ENCODE peak calls at places on chromosomes 6 and 20, in eight cellular contexts. G is stomach, R is sigmoid colon, P is upper lobe of left lung, E is GM12878, V is suprapubic skin, A is transverse colon, H is HepG2. M is an unnamed sample.

GRCh38 chr20:839015-839414 is 5.5 kb downstream of the FAM110A start:
- DNase-seq in V (no peak), P (no peak), A (no peak), R (no peak), H (no peak), G (no peak), E (no peak), M (no peak)

GRCh38 chr6:108597601-108598315 is 37.0 kb downstream of the FOXO3 start:
- DNase-seq in E (peak; percentile 48), P (no peak), G (no peak), R (peak; percentile 69), H (no peak), A (no peak), V (no peak), M (no peak)

GRCh38 chr6:106444777-106445507 is 84.4 kb downstream of the CRYBG1 start:
- DNase-seq in H (peak; percentile 58), P (no peak), G (no peak), V (no peak), E (peak; percentile 46), A (no peak), R (no peak), M (no peak)

GRCh38 chr6:143513410-143513809 is 1.9 kb upstream of the FUCA2 start:
- DNase-seq in A (peak; percentile 65), H (peak; percentile 38), V (no peak), E (no peak), G (peak; percentile 44), R (no peak), P (peak; percentile 65), M (no peak)

GRCh38 chr20:45470262-45470931 is 844 bp downstream of the WFDC2 start:
- DNase-seq in P (peak; percentile 82), A (peak; percentile 68), E (no peak), R (peak; percentile 87), G (peak; percentile 67), H (no peak), V (no peak), M (no peak)

GRCh38 chr6:29603930-29604329 is 19.0 kb downstream of the OR2H2 start:
- DNase-seq in E (no peak), V (no peak), A (no peak), H (no peak), R (no peak), G (no peak), P (no peak), M (no peak)

GRCh38 chr20:57658447-57659130 is 38.4 kb upstream of the ZBP1 start:
- DNase-seq in H (no peak), R (peak; percentile 50), P (peak; percentile 12), V (peak; percentile 55), E (no peak), A (peak; percentile 6), G (peak; percentile 10), M (no peak)

GRCh38 chr6:66159937-66160336 is 452.9 kb upstream of the EYS start:
- DNase-seq in P (no peak), A (no peak), H (no peak), R (no peak), V (no peak), G (no peak), E (no peak), M (no peak)

GRCh38 chr20:25402583-25402982 is 4.9 kb upstream of the GINS1 start:
- DNase-seq in G (no peak), V (no peak), A (no peak), E (no peak), H (no peak), P (no peak), R (no peak), M (no peak)

GRCh38 chr20:6708010-6708409 is 59.5 kb upstream of the BMP2 start:
- DNase-seq in V (no peak), E (no peak), A (peak; percentile 82), G (peak; percentile 85), H (no peak), P (peak; percentile 84), R (peak; percentile 71), M (no peak)

GRCh38 chr20:34871320-34871926 is 1.2 kb downstream of the GGT7 start:
- DNase-seq in A (no peak), R (no peak), P (no peak), H (no peak), E (no peak), V (no peak), G (no peak), M (no peak)

GRCh38 chr6:40439401-40439800 is 147.8 kb downstream of the LRFN2 start:
- DNase-seq in R (no peak), V (no peak), G (no peak), A (no peak), E (no peak), H (no peak), P (no peak), M (no peak)

GRCh38 chr20:63101781-63102719 is 95.3 kb upstream of the BHLHE23 start:
- DNase-seq in E (no peak), G (peak; percentile 39), A (peak; percentile 44), R (peak; percentile 70), P (no peak), V (peak; percentile 61), H (no peak), M (no peak)

GRCh38 chr6:51098801-51099200 is 280.1 kb downstream of the TFAP2B start:
- DNase-seq in E (no peak), V (no peak), H (no peak), P (no peak), R (no peak), G (no peak), A (no peak), M (no peak)

GRCh38 chr20:53635189-53635588 is 41.5 kb upstream of the ZNF217 start:
- DNase-seq in R (no peak), A (no peak), P (no peak), E (no peak), V (no peak), G (no peak), H (no peak), M (no peak)

GRCh38 chr6:76073281-76073680 is 819 bp upstream of the IMPG1 start:
- DNase-seq in R (no peak), A (no peak), E (no peak), H (no peak), P (no peak), V (no peak), G (no peak), M (no peak)

GRCh38 chr6:135146160-135146920 is 34.8 kb upstream of the MYB start:
- DNase-seq in G (no peak), H (no peak), A (no peak), E (no peak), V (no peak), P (no peak), R (no peak), M (no peak)

GRCh38 chr6:144075187-144075586 is 20.2 kb downstream of the SF3B5 start:
- DNase-seq in V (no peak), R (no peak), P (no peak), G (no peak), E (no peak), H (no peak), A (no peak), M (no peak)

GRCh38 chr20:36235892-36236785 is at the start of gene AAR2:
- DNase-seq in P (peak; percentile 79), G (peak; percentile 82), E (peak; percentile 23), H (peak; percentile 83), A (peak; percentile 84), R (peak; percentile 87), V (peak; percentile 86), M (peak; percentile 93)

GRCh38 chr20:3729811-3730550 is 2.5 kb upstream of the HSPA12B start:
- DNase-seq in V (no peak), G (no peak), P (no peak), R (peak; percentile 60), H (no peak), E (no peak), A (no peak), M (no peak)

GRCh38 chr20:19483309-19483708 is 270.9 kb downstream of the SLC24A3 start:
- DNase-seq in G (no peak), P (no peak), H (no peak), E (no peak), R (no peak), V (no peak), A (no peak), M (no peak)

DNA sequence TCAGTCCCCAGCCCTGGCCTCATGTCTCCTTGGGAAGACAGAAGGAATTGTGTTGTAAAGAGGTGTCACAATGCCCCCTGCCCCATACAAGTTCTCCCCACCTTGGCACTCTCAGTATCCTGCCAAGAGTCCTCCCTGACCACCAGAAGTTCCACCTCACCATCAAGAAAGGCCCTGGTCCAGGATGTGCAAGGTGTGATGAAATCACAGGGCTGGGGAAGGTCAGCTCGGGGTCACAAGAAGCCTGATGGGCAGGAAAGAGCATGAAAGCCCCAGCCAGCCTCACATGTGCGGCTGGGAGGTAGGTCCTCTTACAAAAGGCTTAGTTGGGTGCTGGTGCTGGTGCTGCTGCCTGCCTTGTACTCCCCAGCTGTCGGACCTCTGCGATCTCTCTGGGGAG is 12.9 kb upstream of the C6orf132 start:
- DNase-seq in G (no peak), A (no peak), H (no peak), R (no peak), V (no peak), P (no peak), E (no peak), M (no peak)
- TF ChIP-seq POLR2AphosphoS5 in G (no peak), A (no peak), H (no peak), R (no peak), V (no peak), P (no peak), E (no peak), M (no peak)

GRCh38 chr6:159252955-159253508 is 83.8 kb downstream of the FNDC1 start:
- DNase-seq in V (no peak), H (peak; percentile 52), G (no peak), A (no peak), R (no peak), E (peak; percentile 2), P (no peak), M (peak; percentile 89)
- TF ChIP-seq EP300 in V (no peak), H (no peak), G (no peak), A (no peak), R (peak; percentile 2), E (no peak), P (no peak), M (no peak)

GRCh38 chr6:116465246-116465645 is 4.1 kb downstream of the CALHM6 start:
- DNase-seq in P (peak; percentile 31), E (no peak), V (no peak), A (no peak), G (no peak), R (no peak), H (no peak), M (no peak)
- TF ChIP-seq POLR2AphosphoS5 in P (no peak), E (no peak), V (no peak), A (no peak), G (no peak), R (no peak), H (no peak), M (no peak)

GRCh38 chr6:8195714-8196104 is 93.4 kb upstream of the EEF1E1 start:
- DNase-seq in H (no peak), R (no peak), G (no peak), P (no peak), E (no peak), A (no peak), V (no peak), M (no peak)

GRCh38 chr6:8195040-8195713 is 92.8 kb upstream of the EEF1E1 start:
- DNase-seq in H (peak; percentile 17), G (no peak), A (no peak), V (no peak), P (no peak), E (no peak), R (no peak), M (no peak)

GRCh38 chr6:8192597-8192996 is 90.2 kb upstream of the EEF1E1 start:
- DNase-seq in P (no peak), R (no peak), A (no peak), E (no peak), H (no peak), V (no peak), G (no peak), M (no peak)

GRCh38 chr6:8193541-8193940 is 91.2 kb upstream of the EEF1E1 start:
- DNase-seq in H (no peak), G (no peak), P (no peak), R (no peak), V (no peak), E (no peak), A (no peak), M (no peak)

GRCh38 chr6:8194499-8194898 is 92.2 kb upstream of the EEF1E1 start:
- DNase-seq in H (no peak), A (no peak), E (no peak), G (no peak), R (no peak), P (no peak), V (no peak), M (no peak)
- TF ChIP-seq EP300 in H (no peak), A (no peak), E (no peak), G (no peak), R (no peak), P (no peak), V (no peak), M (no peak)

M was measured in esophagus muscularis mucosa.